ENCODE peak calls at places on chromosome 3, in five cellular contexts. Z, V, M, Q and F are unnamed samples.

GRCh38 chr3:126542340-126543241 is 16.1 kb downstream of the C3orf22 start:
- DNase-seq in Z (no peak), V (no peak), M (no peak), Q (no peak), F (no peak)

GRCh38 chr3:58151637-58152036 is 59.1 kb downstream of the DNASE1L3 start:
- DNase-seq in Z (no peak), V (no peak), M (no peak), Q (peak), F (no peak)

GRCh38 chr3:120067090-120067489 is 27.2 kb downstream of the GSK3B start:
- DNase-seq in Z (no peak), V (no peak), M (no peak), Q (no peak), F (no peak)

GRCh38 chr3:54424283-54424682 is 301.9 kb downstream of the CACNA2D3 start:
- DNase-seq in Z (peak), V (no peak), M (no peak), Q (no peak), F (no peak)

GRCh38 chr3:8328971-8329370 is 172.7 kb upstream of the LMCD1 start:
- DNase-seq in Z (no peak), V (no peak), M (no peak), Q (no peak), F (no peak)

GRCh38 chr3:32310336-32310735 is 71.9 kb downstream of the CMTM8 start:
- DNase-seq in Z (no peak), V (no peak), M (no peak), Q (no peak), F (no peak)

GRCh38 chr3:59641169-59641914 is 591.5 kb upstream of the CFAP20DC start:
- DNase-seq in Z (no peak), V (no peak), M (no peak), Q (no peak), F (no peak)

GRCh38 chr3:152646004-152646403 is 188.9 kb upstream of the P2RY1 start:
- DNase-seq in Z (peak), V (no peak), M (no peak), Q (no peak), F (no peak)

GRCh38 chr3:55622733-55623132 is 135.6 kb upstream of the WNT5A start:
- DNase-seq in Z (no peak), V (no peak), M (no peak), Q (no peak), F (no peak)